ENCODE peak calls at places on chromosomes 1 and 21, in four cellular contexts. One of them, this sample, is unnamed.

GRCh38 chr21:28801906-28802305 is 190.8 kb downstream of the LTN1 start:
- DNase-seq in fibroblast of lung: peak; percentile 64
- DNase-seq in left ventricle myocardium inferior: no peak
- DNase-seq in adrenal gland: no peak
- DNase-seq in this sample: no peak

GRCh38 chr21:10425856-10426255 is 95.5 kb upstream of the TPTE start:
- DNase-seq in fibroblast of lung: no peak
- DNase-seq in adrenal gland: no peak
- DNase-seq in left ventricle myocardium inferior: no peak
- DNase-seq in this sample: no peak

GRCh38 chr1:121517586-121518230 is 332.9 kb downstream of the SRGAP2C start:
- DNase-seq in adrenal gland: no peak
- DNase-seq in fibroblast of lung: no peak
- DNase-seq in left ventricle myocardium inferior: no peak
- DNase-seq in this sample: no peak

GRCh38 chr1:200172311-200172710 is 144.8 kb downstream of the NR5A2 start:
- DNase-seq in fibroblast of lung: no peak
- DNase-seq in adrenal gland: no peak
- DNase-seq in left ventricle myocardium inferior: no peak
- DNase-seq in this sample: no peak

GRCh38 chr1:167618366-167618765 is 11.7 kb upstream of the RCSD1 start:
- DNase-seq in fibroblast of lung: no peak
- DNase-seq in adrenal gland: no peak
- DNase-seq in left ventricle myocardium inferior: no peak
- DNase-seq in this sample: no peak

GRCh38 chr1:184893695-184894094 is 80.6 kb downstream of the NIBAN1 start:
- DNase-seq in adrenal gland: no peak
- DNase-seq in left ventricle myocardium inferior: no peak
- DNase-seq in fibroblast of lung: no peak
- DNase-seq in this sample: no peak

GRCh38 chr1:1179339-1179982 is 5.8 kb downstream of the TTLL10 start:
- DNase-seq in fibroblast of lung: no peak
- DNase-seq in left ventricle myocardium inferior: peak; percentile 9
- DNase-seq in adrenal gland: no peak
- DNase-seq in this sample: no peak

GRCh38 chr21:46295996-46296752 is 10.0 kb downstream of the YBEY start:
- DNase-seq in adrenal gland: peak; percentile 67
- DNase-seq in left ventricle myocardium inferior: peak; percentile 92
- DNase-seq in fibroblast of lung: peak; percentile 76
- DNase-seq in this sample: peak; percentile 95

GRCh38 chr1:21654209-21654608 is 14.9 kb downstream of the RAP1GAP start:
- DNase-seq in adrenal gland: no peak
- DNase-seq in fibroblast of lung: no peak
- DNase-seq in left ventricle myocardium inferior: no peak
- DNase-seq in this sample: no peak

DNA sequence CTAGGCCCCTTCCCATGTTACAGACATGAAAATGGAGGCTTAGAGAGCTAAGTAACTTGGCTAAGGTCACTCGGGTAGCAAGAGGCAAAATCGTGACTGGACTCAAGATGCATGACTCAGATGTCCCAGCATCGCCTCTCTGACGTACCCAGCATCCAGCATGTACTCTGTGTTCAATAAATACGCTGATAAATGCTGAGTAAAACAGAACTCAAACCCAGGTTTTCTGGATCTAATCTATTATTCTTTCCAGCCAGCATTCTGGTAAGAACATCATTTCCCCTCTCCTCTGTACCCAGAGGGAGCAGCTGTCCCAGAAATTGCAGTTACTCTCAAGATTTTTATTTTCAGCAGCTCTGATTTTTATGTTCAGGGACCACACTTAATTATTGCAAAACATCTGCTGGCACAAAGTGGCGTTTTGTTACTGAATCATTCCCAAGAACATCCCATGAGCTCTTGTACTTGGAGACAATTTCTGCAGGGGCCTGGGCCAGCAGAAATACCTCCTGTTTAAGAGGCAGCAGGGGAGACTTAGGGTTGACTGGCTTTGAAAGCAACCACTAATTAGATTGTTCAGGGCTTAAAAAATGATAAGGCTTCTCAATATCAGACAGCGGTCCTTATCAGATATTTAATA is 249.0 kb downstream of the PRDM2 start:
- DNase-seq in fibroblast of lung: peak; percentile 90
- DNase-seq in adrenal gland: peak; percentile 34
- DNase-seq in left ventricle myocardium inferior: peak; percentile 42
- DNase-seq in this sample: peak; percentile 61
- H3K27me3 ChIP-seq in fibroblast of lung: no peaks in the 10 kb centered on the region
- H3K27me3 ChIP-seq in adrenal gland: no peaks in the 10 kb centered on the region
- H3K27me3 ChIP-seq in left ventricle myocardium inferior: peaks cover 52% of the 10 kb centered on the region
- H3K27me3 ChIP-seq in this sample: no peaks in the 10 kb centered on the region

DNA sequence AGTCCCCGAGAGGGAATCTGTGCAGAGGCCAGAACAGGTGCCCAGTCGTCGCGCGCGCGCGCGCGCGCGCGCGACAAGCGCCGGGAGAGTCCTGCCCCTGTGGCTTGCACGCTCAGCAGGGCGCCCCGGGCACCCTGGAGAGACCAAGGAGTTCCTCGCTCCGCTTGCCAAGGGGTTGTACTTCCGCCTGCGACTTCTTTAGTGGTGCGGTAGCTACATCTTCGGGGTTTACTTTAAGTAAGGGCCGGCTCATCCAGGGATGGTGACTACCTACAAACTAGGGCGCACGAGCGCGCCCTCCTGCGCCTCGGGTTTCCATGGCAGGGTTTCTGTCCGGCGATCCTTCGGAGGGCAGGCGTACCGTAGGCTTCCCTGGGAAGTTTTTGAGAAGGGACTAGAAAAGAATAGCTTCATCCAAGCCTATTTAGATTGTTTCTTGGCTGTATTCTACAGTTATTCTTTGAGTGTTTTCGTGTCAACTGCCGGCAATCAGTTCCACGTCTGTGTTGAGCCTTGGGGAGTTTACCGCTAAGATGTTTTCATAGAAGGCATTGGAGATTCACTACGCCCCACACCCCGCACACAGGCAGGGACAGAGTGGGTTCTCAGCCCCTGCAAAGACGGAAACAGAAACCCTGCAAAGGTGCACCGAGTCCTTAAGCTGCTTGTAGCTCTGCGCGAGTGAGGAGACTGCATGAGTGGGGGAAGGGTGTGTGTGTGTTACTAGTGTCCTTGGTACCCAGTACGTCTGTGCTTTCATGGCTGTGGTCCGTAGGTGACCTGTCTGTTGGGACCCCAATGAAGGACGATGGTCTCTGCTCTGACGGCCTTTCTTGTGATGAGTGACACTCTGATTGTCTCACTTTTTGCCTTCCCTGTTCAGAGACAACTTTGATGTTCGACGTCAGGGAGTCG is 1.7 kb downstream of the LHX4 start:
- DNase-seq in fibroblast of lung: peak; percentile 46
- DNase-seq in left ventricle myocardium inferior: no peak
- DNase-seq in adrenal gland: no peak
- DNase-seq in this sample: no peak
- H3K27me3 ChIP-seq in fibroblast of lung: peaks cover 64% of the 10 kb centered on the region
- H3K27me3 ChIP-seq in left ventricle myocardium inferior: peaks cover 100% of the 10 kb centered on the region
- H3K27me3 ChIP-seq in adrenal gland: peaks cover 90% of the 10 kb centered on the region
- H3K27me3 ChIP-seq in this sample: no peaks in the 10 kb centered on the region

GRCh38 chr1:3389093-3389833 is 65.2 kb upstream of the ARHGEF16 start:
- DNase-seq in adrenal gland: no peak
- DNase-seq in left ventricle myocardium inferior: no peak
- DNase-seq in fibroblast of lung: no peak
- DNase-seq in this sample: no peak

GRCh38 chr1:3393024-3393986 is 61.2 kb upstream of the ARHGEF16 start:
- DNase-seq in fibroblast of lung: no peak
- DNase-seq in left ventricle myocardium inferior: peak; percentile 71
- DNase-seq in adrenal gland: peak; percentile 26
- DNase-seq in this sample: peak; percentile 71

GRCh38 chr1:3387401-3387800 is 67.1 kb upstream of the ARHGEF16 start:
- DNase-seq in adrenal gland: no peak
- DNase-seq in left ventricle myocardium inferior: no peak
- DNase-seq in fibroblast of lung: no peak
- DNase-seq in this sample: peak; percentile 46

GRCh38 chr1:3391711-3392110 is 62.8 kb upstream of the ARHGEF16 start:
- DNase-seq in fibroblast of lung: no peak
- DNase-seq in adrenal gland: no peak
- DNase-seq in left ventricle myocardium inferior: no peak
- DNase-seq in this sample: no peak

GRCh38 chr1:3390291-3390690 is 64.2 kb upstream of the ARHGEF16 start:
- DNase-seq in left ventricle myocardium inferior: no peak
- DNase-seq in fibroblast of lung: no peak
- DNase-seq in adrenal gland: no peak
- DNase-seq in this sample: no peak
- H3K27me3 ChIP-seq in left ventricle myocardium inferior: peaks cover 84% of the 10 kb centered on the region
- H3K27me3 ChIP-seq in fibroblast of lung: peaks cover 16% of the 10 kb centered on the region
- H3K27me3 ChIP-seq in adrenal gland: peaks cover 40% of the 10 kb centered on the region
- H3K27me3 ChIP-seq in this sample: no peaks in the 10 kb centered on the region

GRCh38 chr21:41075668-41076463 is 92.1 kb upstream of the BACE2 start:
- DNase-seq in left ventricle myocardium inferior: no peak
- DNase-seq in adrenal gland: no peak
- DNase-seq in fibroblast of lung: no peak
- DNase-seq in this sample: no peak

GRCh38 chr21:41074607-41075184 is 93.3 kb upstream of the BACE2 start:
- DNase-seq in left ventricle myocardium inferior: no peak
- DNase-seq in fibroblast of lung: no peak
- DNase-seq in adrenal gland: no peak
- DNase-seq in this sample: no peak

GRCh38 chr21:41080485-41080884 is 87.5 kb upstream of the BACE2 start:
- DNase-seq in left ventricle myocardium inferior: no peak
- DNase-seq in fibroblast of lung: no peak
- DNase-seq in adrenal gland: no peak
- DNase-seq in this sample: no peak

DNA sequence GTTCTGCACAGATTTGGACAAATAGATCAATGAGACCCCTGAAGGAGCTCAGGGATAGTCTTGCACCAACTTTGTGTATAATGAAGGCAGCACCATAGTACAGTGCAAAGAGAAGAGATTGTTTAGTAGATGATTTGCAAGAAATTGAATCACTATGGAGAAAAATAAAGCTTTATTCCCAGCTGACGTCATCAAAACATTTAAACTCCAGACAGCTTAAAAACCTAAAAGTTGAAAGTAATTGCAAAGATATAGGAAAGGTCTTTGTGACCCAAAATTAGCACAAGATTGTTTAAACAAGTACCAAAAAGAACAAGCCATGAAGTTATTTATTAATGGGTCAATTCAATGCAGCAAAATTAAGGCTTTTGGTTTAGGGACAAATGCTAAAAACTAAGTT is 88.8 kb upstream of the BACE2 start:
- DNase-seq in left ventricle myocardium inferior: no peak
- DNase-seq in fibroblast of lung: no peak
- DNase-seq in adrenal gland: no peak
- DNase-seq in this sample: no peak
- H3K27me3 ChIP-seq in left ventricle myocardium inferior: peaks cover 47% of the 10 kb centered on the region
- H3K27me3 ChIP-seq in fibroblast of lung: no peaks in the 10 kb centered on the region
- H3K27me3 ChIP-seq in adrenal gland: peaks cover 6% of the 10 kb centered on the region
- H3K27me3 ChIP-seq in this sample: no peaks in the 10 kb centered on the region

DNA sequence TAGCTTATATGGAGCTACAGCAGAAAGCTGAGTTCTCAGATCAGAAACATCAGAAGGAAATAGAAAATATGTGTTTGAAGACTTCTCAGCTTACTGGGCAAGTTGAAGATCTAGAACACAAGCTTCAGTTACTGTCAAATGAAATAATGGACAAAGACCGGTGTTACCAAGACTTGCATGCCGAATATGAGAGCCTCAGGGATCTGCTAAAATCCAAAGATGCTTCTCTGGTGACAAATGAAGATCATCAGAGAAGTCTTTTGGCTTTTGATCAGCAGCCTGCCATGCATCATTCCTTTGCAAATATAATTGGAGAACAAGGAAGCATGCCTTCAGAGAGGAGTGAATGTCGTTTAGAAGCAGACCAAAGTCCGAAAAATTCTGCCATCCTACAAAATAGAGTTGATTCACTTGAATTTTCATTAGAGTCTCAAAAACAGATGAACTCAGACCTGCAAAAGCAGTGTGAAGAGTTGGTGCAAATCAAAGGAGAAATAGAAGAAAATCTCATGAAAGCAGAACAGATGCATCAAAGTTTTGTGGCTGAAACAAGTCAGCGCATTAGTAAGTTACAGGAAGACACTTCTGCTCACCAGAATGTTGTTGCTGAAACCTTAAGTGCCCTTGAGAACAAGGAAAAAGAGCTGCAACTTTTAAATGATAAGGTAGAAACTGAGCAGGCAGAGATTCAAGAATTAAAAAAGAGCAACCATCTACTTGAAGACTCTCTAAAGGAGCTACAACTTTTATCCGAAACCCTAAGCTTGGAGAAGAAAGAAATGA is 37.6 kb downstream of the CENPF start:
- DNase-seq in adrenal gland: no peak
- DNase-seq in fibroblast of lung: no peak
- DNase-seq in left ventricle myocardium inferior: no peak
- DNase-seq in this sample: no peak
- H3K27me3 ChIP-seq in adrenal gland: no peaks in the 10 kb centered on the region
- H3K27me3 ChIP-seq in fibroblast of lung: no peaks in the 10 kb centered on the region
- H3K27me3 ChIP-seq in left ventricle myocardium inferior: no peaks in the 10 kb centered on the region
- H3K27me3 ChIP-seq in this sample: no peaks in the 10 kb centered on the region

This sample was measured in right cardiac atrium.